ENCODE peak calls at places on chromosomes 13 and 19, in four cellular contexts. A is stomach, K is tibial nerve, P is C1 segment of cervical spinal cord. C is an unnamed sample.

GRCh38 chr13:76795701-76796695 is 90.2 kb downstream of the KCTD12 start:
- DNase-seq in A (no peak), K (no peak), P (no peak), C (no peak)

GRCh38 chr13:49652691-49653305 is 24.5 kb downstream of the ARL11 start:
- DNase-seq in A (peak; percentile 30), K (no peak), P (no peak), C (peak; percentile 77)

GRCh38 chr13:40503966-40504591 is 162.4 kb downstream of the FOXO1 start:
- DNase-seq in A (no peak), K (no peak), P (no peak), C (no peak)

GRCh38 chr19:29966594-29967249 is 24.7 kb downstream of the URI1 start:
- DNase-seq in A (no peak), K (no peak), P (no peak), C (peak; percentile 28)

GRCh38 chr13:106052200-106052767 is 483.2 kb downstream of the EFNB2 start:
- DNase-seq in A (no peak), K (no peak), P (no peak), C (no peak)

GRCh38 chr13:43153436-43154082 is 130.2 kb downstream of the DNAJC15 start:
- DNase-seq in A (no peak), K (no peak), P (no peak), C (no peak)

GRCh38 chr13:44231786-44232516 is 141.7 kb upstream of the SERP2 start:
- DNase-seq in A (peak; percentile 82), K (peak; percentile 49), P (no peak), C (peak; percentile 37)

GRCh38 chr13:65856464-65856863 is 1373.7 kb downstream of the PCDH9 start:
- DNase-seq in A (no peak), K (no peak), P (no peak), C (peak; percentile 58)

GRCh38 chr13:48533207-48533499 is 273 bp upstream of the RCBTB2 start:
- DNase-seq in A (no peak), K (no peak), P (no peak), C (no peak)

GRCh38 chr19:3179739-3180293 is 1.2 kb downstream of the S1PR4 start:
- DNase-seq in A (no peak), K (no peak), P (no peak), C (no peak)

GRCh38 chr19:47446534-47447469 is 24.9 kb downstream of the SLC8A2 start:
- DNase-seq in A (peak; percentile 27), K (no peak), P (no peak), C (peak; percentile 86)

GRCh38 chr13:110685305-110685704 is 20.6 kb downstream of the CARS2 start:
- DNase-seq in A (no peak), K (no peak), P (no peak), C (no peak)

GRCh38 chr13:87172166-87172825 is 498.9 kb upstream of the SLITRK5 start:
- DNase-seq in A (no peak), K (no peak), P (no peak), C (peak; percentile 17)

C was measured in NCI-H69.